ENCODE peak calls at places on chromosomes 2 and 18, in nine cellular contexts. F, D, A, U, R, V, I, Q and T are unnamed samples.

GRCh38 chr2:191636586-191636985 is 41.4 kb upstream of the NABP1 start:
- DNase-seq in F (no peak), D (no peak), A (no peak), U (no peak), R (no peak), V (no peak), I (no peak), Q (no peak), T (no peak)

GRCh38 chr2:236117396-236117795 is 50.8 kb downstream of the GBX2 start:
- DNase-seq in F (no peak), D (no peak), A (no peak), U (no peak), R (no peak), V (no peak), I (no peak), Q (no peak), T (no peak)

GRCh38 chr18:57422313-57422872 is 12.8 kb upstream of the ONECUT2 start:
- DNase-seq in F (no peak), D (no peak), A (peak), U (peak), R (no peak), V (no peak), I (no peak), Q (no peak), T (no peak)

GRCh38 chr2:223058952-223059716 is 7.1 kb downstream of the KCNE4 start:
- DNase-seq in F (no peak), D (no peak), A (no peak), U (peak), R (no peak), V (peak), I (no peak), Q (peak), T (no peak)

GRCh38 chr18:12868576-12868975 is 15.5 kb downstream of the PTPN2 start:
- DNase-seq in F (no peak), D (no peak), A (no peak), U (no peak), R (no peak), V (no peak), I (no peak), Q (no peak), T (no peak)

GRCh38 chr18:79315589-79315988 is 80.1 kb upstream of the NFATC1 start:
- DNase-seq in F (no peak), D (no peak), A (peak), U (peak), R (no peak), V (peak), I (no peak), Q (no peak), T (no peak)

GRCh38 chr2:201568217-201568820 is 75.0 kb downstream of the TMEM237 start:
- DNase-seq in F (no peak), D (no peak), A (no peak), U (no peak), R (no peak), V (no peak), I (no peak), Q (no peak), T (no peak)

GRCh38 chr2:112216158-112216557 is 38.7 kb downstream of the ZC3H8 start:
- DNase-seq in F (no peak), D (no peak), A (no peak), U (no peak), R (no peak), V (no peak), I (peak), Q (peak), T (no peak)

GRCh38 chr2:70541481-70542020 is 12.1 kb downstream of the TGFA start:
- DNase-seq in F (no peak), D (no peak), A (no peak), U (no peak), R (peak), V (no peak), I (no peak), Q (no peak), T (no peak)

GRCh38 chr18:9614401-9615279 is at the start of gene PPP4R1:
- DNase-seq in F (peak), D (peak), A (peak), U (peak), R (peak), V (peak), I (peak), Q (peak), T (peak)

GRCh38 chr18:63788447-63789096 is 13.4 kb downstream of the SERPINB7 start:
- DNase-seq in F (no peak), D (no peak), A (peak), U (no peak), R (no peak), V (no peak), I (peak), Q (peak), T (no peak)

GRCh38 chr2:37773354-37773753 is 101.9 kb upstream of the CDC42EP3 start:
- DNase-seq in F (no peak), D (no peak), A (no peak), U (no peak), R (no peak), V (no peak), I (no peak), Q (no peak), T (no peak)